ENCODE peak calls at places on chromosome 21, in ten cellular contexts. N is A673; E is SJSA1; D is SK-N-MC; P is DND-41; H is stomach; C is transverse colon; F is CD8-positive, alpha-beta T cell; O is right lobe of liver; M is ovary. A is an unnamed sample. For H3K9me3, the result is how much of the 10 kb centered on the place peaks cover.

GRCh38 chr21:33492571-33492970 is 1.1 kb upstream of the DNAJC28 start:
- DNase-seq in O (no peak), E (no peak), F (no peak), M (no peak), C (no peak), N (peak), D (no peak), P (no peak), H (no peak), A (no peak)

GRCh38 chr21:46546799-46547198 is 58.1 kb downstream of the S100B start:
- DNase-seq in D (no peak), N (no peak), O (no peak), F (no peak), H (peak), E (no peak), P (no peak), C (no peak), M (no peak), A (no peak)

GRCh38 chr21:43609501-43610340 is 49.6 kb downstream of the HSF2BP start:
- DNase-seq in D (peak), F (no peak), P (no peak), N (peak), M (peak), H (peak), C (peak), O (peak), E (peak), A (no peak)

GRCh38 chr21:28959367-28960099 is 33.1 kb downstream of the LTN1 start:
- DNase-seq in P (no peak), C (no peak), F (no peak), H (no peak), E (peak), O (no peak), D (no peak), N (peak), M (no peak), A (no peak)

GRCh38 chr21:37459575-37459974 is 93.0 kb downstream of the DYRK1A start:
- DNase-seq in M (no peak), P (no peak), C (no peak), D (no peak), E (peak), O (no peak), N (no peak), H (no peak), F (no peak), A (no peak)

GRCh38 chr21:36436829-36437744 is 42.8 kb downstream of the CLDN14 start:
- DNase-seq in F (no peak), P (no peak), O (no peak), E (no peak), N (no peak), C (no peak), D (no peak), M (no peak), H (no peak), A (no peak)

GRCh38 chr21:41630249-41630648 is 122.3 kb upstream of the TMPRSS2 start:
- DNase-seq in P (no peak), E (peak), M (no peak), D (no peak), H (no peak), C (peak), O (no peak), F (no peak), N (peak), A (no peak)

GRCh38 chr21:25080161-25080560 is 527.1 kb downstream of the MRPL39 start:
- DNase-seq in N (no peak), P (no peak), O (no peak), C (no peak), E (no peak), F (no peak), H (no peak), D (no peak), M (no peak), A (no peak)

GRCh38 chr21:18499761-18500376 is 96.3 kb upstream of the TMPRSS15 start:
- DNase-seq in C (peak), P (peak), D (peak), H (peak), O (no peak), F (no peak), N (peak), M (no peak), E (peak), A (no peak)

GRCh38 chr21:14520535-14520934 is 25.6 kb downstream of the SAMSN1 start:
- DNase-seq in C (no peak), N (no peak), E (no peak), O (no peak), F (no peak), D (no peak), H (no peak), P (peak), M (no peak), A (no peak)

GRCh38 chr21:27260728-27261127 is 293.8 kb upstream of the ADAMTS5 start:
- DNase-seq in C (no peak), P (no peak), N (no peak), O (no peak), H (no peak), D (no peak), F (no peak), M (no peak), E (no peak), A (no peak)

GRCh38 chr21:27261676-27262075 is 294.8 kb upstream of the ADAMTS5 start:
- DNase-seq in N (no peak), D (no peak), O (no peak), P (no peak), E (no peak), C (no peak), F (no peak), H (no peak), M (no peak), A (no peak)

GRCh38 chr21:27258756-27259429 is 292.0 kb upstream of the ADAMTS5 start:
- DNase-seq in F (no peak), O (no peak), C (no peak), D (no peak), H (no peak), N (no peak), P (no peak), E (no peak), M (no peak), A (no peak)

GRCh38 chr21:27258222-27258621 is 291.3 kb upstream of the ADAMTS5 start:
- DNase-seq in D (no peak), N (no peak), M (no peak), H (no peak), F (no peak), E (no peak), O (no peak), C (no peak), P (no peak), A (no peak)
- H3K27ac ChIP-seq in D (no peak), N (no peak), M (no peak), H (no peak), F (no peak), E (no peak), O (no peak), C (no peak), P (no peak), A (no peak)

DNA sequence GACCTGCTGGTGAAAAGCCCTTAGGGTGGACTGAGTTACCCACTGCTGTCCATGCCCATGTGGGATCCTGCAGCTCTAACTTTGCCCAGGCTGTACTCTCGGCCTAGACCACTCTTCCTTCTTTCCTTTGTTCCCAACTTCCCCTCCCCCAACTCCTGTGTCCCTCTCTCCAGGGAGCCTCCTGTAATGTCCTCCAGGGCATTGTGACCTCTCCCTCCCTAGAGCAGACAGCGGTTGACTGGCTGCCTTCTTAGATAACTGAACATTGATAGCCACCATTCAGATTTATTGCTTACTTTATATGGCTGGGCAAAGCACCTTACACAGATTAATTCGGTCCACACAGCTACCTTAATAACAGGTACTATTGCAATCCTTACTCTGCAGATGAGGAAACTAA is 5.0 kb downstream of the RUNX1 start:
- DNase-seq in E (no peak), M (no peak), N (no peak), D (no peak), H (no peak), F (no peak), C (peak), P (no peak), O (no peak), A (no peak)
- H3K9me3 ChIP-seq in E (under half), M (under half), N (under half), D (under half), H (under half), F (under half), C (under half), P (under half), O (under half), A (under half)

GRCh38 chr21:45318146-45318555 is 30.5 kb upstream of the POFUT2 start:
- DNase-seq in D (no peak), P (no peak), O (no peak), F (no peak), M (peak), C (no peak), E (no peak), H (no peak), N (no peak), A (no peak)

GRCh38 chr21:45317401-45318145 is 29.9 kb upstream of the POFUT2 start:
- DNase-seq in D (no peak), O (no peak), P (no peak), H (no peak), M (peak), C (no peak), N (no peak), F (no peak), E (peak), A (no peak)

GRCh38 chr21:45319461-45320211 is 31.9 kb upstream of the POFUT2 start:
- DNase-seq in F (no peak), C (no peak), E (peak), P (no peak), H (no peak), N (no peak), D (no peak), M (peak), O (peak), A (no peak)

GRCh38 chr21:45320261-45320990 is 32.7 kb upstream of the POFUT2 start:
- DNase-seq in H (no peak), F (no peak), D (no peak), P (no peak), M (peak), O (peak), N (no peak), E (no peak), C (no peak), A (no peak)

DNA sequence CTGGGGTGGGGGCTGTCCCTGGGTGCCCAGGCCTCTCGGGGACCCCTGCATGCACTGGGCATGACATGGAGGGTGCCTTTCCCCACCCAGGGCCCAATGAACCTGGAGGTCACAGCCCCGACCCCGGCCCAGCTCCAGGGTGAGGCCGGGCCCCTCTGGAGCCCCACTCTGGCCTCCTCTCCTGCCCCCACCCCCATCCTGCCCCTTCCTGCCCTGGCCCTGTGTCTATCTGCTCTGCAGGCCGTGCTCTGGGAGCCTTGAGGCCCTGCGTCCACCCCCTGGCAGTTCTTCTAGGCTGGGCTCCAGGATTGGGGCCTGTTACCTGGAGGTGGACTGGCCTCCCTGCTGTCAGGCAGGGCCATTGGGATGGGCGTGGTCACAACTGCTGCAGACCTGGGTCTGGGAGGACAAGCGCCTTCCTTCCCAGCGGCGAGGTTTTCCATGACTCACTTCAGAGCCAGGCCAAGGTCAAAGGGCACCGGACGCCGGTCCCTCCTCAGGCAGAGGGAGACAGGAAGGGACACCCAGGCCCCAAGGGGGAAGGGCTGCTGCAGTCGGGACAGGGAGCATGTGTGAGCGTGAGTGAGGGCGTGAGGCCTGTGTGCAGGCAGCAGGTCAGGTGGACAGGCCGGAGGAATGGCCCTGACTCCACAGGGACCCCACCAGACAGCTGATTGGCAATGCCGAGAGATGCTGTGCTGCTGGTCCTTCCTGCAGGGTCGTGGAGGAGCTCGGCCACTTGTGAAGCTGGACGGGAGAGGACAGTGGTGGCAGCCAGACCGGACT is 31.1 kb upstream of the POFUT2 start:
- DNase-seq in H (peak), N (no peak), F (no peak), D (no peak), C (peak), E (peak), M (peak), O (peak), P (no peak), A (no peak)
- H3K27ac ChIP-seq in H (peak), N (no peak), F (no peak), D (no peak), C (peak), E (peak), M (no peak), O (peak), P (no peak), A (no peak)

DNA sequence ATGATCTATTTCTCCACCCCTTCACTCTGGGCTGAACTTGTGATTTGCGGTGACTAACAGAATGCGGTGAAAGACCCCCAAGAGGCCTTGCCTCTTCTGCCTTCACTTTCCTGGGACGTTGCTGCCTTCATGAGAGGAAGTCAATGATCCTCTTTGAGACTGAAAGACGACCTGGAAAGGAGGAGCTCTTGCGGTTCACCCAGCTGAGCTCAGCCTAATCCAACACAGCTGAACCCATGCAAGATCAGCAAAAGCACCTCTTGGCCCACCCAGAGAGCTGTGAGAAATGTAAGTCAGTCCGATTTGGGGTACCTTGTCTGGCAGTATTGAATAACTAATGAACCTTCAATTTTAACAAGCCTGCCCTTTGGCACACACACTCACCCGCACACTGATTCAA is 767.4 kb upstream of the TPTE start:
- DNase-seq in M (no peak), P (no peak), O (no peak), H (no peak), C (no peak), N (no peak), E (no peak), D (no peak), F (no peak), A (no peak)
- H3K9me3 ChIP-seq in M (under half), P (under half), O (under half), H (half or more), C (under half), N (half or more), E (under half), D (under half), F (under half), A (under half)

DNA sequence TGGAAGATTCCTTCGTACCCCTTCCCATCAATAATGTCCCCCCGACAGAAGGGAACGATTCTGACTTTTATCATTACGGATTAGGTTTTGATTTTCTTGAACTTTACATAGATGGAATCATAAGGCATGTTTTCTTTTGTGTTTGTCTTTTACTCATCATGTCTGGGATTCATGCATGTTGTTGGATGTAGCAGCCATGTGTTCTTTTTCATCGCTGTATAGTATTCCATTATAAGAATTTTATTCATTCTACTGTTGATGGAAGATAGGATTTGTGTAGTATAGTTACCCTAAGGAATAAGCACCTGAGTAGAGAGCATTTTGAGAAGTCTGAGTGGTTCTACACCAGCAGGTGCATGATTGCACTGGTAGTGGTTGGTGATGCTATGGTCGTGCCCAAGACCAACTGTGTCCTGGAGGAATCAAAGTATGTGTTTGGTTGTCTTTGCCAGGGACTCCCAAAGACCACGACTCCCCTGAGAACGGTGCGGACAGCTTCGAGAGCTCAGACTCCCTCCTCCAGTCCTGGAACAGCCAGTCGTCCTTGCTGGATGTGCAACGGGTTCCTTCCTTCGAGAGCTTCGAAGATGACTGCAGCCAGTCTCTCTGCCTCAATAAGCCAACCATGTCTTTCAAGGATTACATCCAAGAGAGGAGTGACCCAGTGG is 13.5 kb downstream of the ETS2 start:
- DNase-seq in O (no peak), N (no peak), M (no peak), F (no peak), P (no peak), E (no peak), C (no peak), H (no peak), D (no peak), A (no peak)
- H3K27ac ChIP-seq in O (peak), N (no peak), M (no peak), F (no peak), P (no peak), E (peak), C (peak), H (peak), D (no peak), A (no peak)

A was measured in CD4-positive, alpha-beta T cell.